ENCODE peak calls at places on chromosomes 12 and 14, in five cellular contexts. One of them, this sample, is unnamed.

GRCh38 chr12:95118138-95118787 is 44.8 kb upstream of the NR2C1 start:
- DNase-seq in Ammon's horn: no peak
- DNase-seq in ACHN: peak
- DNase-seq in neural crest cell: no peak
- DNase-seq in HFF-Myc: no peak
- DNase-seq in this sample: peak

GRCh38 chr12:105523164-105524057 is 192.9 kb downstream of the C12orf75 start:
- DNase-seq in neural crest cell: no peak
- DNase-seq in ACHN: no peak
- DNase-seq in Ammon's horn: peak
- DNase-seq in HFF-Myc: peak
- DNase-seq in this sample: peak

GRCh38 chr14:91835197-91835919 is 32.0 kb downstream of the TC2N start:
- DNase-seq in HFF-Myc: no peak
- DNase-seq in Ammon's horn: no peak
- DNase-seq in neural crest cell: no peak
- DNase-seq in ACHN: no peak
- DNase-seq in this sample: no peak

GRCh38 chr12:52879394-52880351 is 25.2 kb downstream of the KRT8 start:
- DNase-seq in Ammon's horn: peak
- DNase-seq in HFF-Myc: peak
- DNase-seq in neural crest cell: peak
- DNase-seq in ACHN: peak
- DNase-seq in this sample: peak

GRCh38 chr14:89402363-89402762 is 14.7 kb downstream of the FOXN3 start:
- DNase-seq in neural crest cell: no peak
- DNase-seq in HFF-Myc: no peak
- DNase-seq in Ammon's horn: no peak
- DNase-seq in ACHN: no peak
- DNase-seq in this sample: no peak

GRCh38 chr14:59363545-59364226 is 101.5 kb downstream of the GPR135 start:
- DNase-seq in Ammon's horn: no peak
- DNase-seq in HFF-Myc: no peak
- DNase-seq in ACHN: no peak
- DNase-seq in neural crest cell: no peak
- DNase-seq in this sample: peak

GRCh38 chr12:48996794-48997718 is 2.1 kb downstream of the DDN start:
- DNase-seq in neural crest cell: peak
- DNase-seq in ACHN: no peak
- DNase-seq in Ammon's horn: peak
- DNase-seq in HFF-Myc: no peak
- DNase-seq in this sample: no peak

GRCh38 chr14:37668646-37669045 is 73.2 kb downstream of the TTC6 start:
- DNase-seq in neural crest cell: no peak
- DNase-seq in ACHN: no peak
- DNase-seq in Ammon's horn: no peak
- DNase-seq in HFF-Myc: no peak
- DNase-seq in this sample: no peak

GRCh38 chr12:4141344-4142270 is 132.0 kb upstream of the CCND2 start:
- DNase-seq in neural crest cell: no peak
- DNase-seq in Ammon's horn: no peak
- DNase-seq in ACHN: no peak
- DNase-seq in HFF-Myc: no peak
- DNase-seq in this sample: no peak

GRCh38 chr12:65926119-65927004 is 102.1 kb downstream of the HMGA2 start:
- DNase-seq in neural crest cell: no peak
- DNase-seq in HFF-Myc: no peak
- DNase-seq in Ammon's horn: no peak
- DNase-seq in ACHN: no peak
- DNase-seq in this sample: no peak

GRCh38 chr12:81080431-81080983 is 2.6 kb downstream of the ACSS3 start:
- DNase-seq in Ammon's horn: no peak
- DNase-seq in neural crest cell: no peak
- DNase-seq in HFF-Myc: no peak
- DNase-seq in ACHN: no peak
- DNase-seq in this sample: no peak

GRCh38 chr12:56629459-56630179 is 507 bp downstream of the BAZ2A start:
- DNase-seq in HFF-Myc: no peak
- DNase-seq in neural crest cell: no peak
- DNase-seq in Ammon's horn: peak
- DNase-seq in ACHN: peak
- DNase-seq in this sample: no peak

GRCh38 chr12:49049566-49050224 is 10.9 kb downstream of the KMT2D start:
- DNase-seq in ACHN: peak
- DNase-seq in Ammon's horn: peak
- DNase-seq in HFF-Myc: no peak
- DNase-seq in neural crest cell: no peak
- DNase-seq in this sample: peak

GRCh38 chr12:47015381-47015780 is 64.0 kb upstream of the PCED1B start:
- DNase-seq in HFF-Myc: no peak
- DNase-seq in neural crest cell: no peak
- DNase-seq in ACHN: no peak
- DNase-seq in Ammon's horn: no peak
- DNase-seq in this sample: no peak

GRCh38 chr12:121159467-121160307 is 27.0 kb downstream of the P2RX7 start:
- DNase-seq in neural crest cell: no peak
- DNase-seq in HFF-Myc: no peak
- DNase-seq in Ammon's horn: no peak
- DNase-seq in ACHN: no peak
- DNase-seq in this sample: no peak

GRCh38 chr12:53172352-53172751 is 8.2 kb upstream of the ZNF740 start:
- DNase-seq in neural crest cell: no peak
- DNase-seq in ACHN: no peak
- DNase-seq in HFF-Myc: no peak
- DNase-seq in Ammon's horn: no peak
- DNase-seq in this sample: no peak

GRCh38 chr12:64696065-64696741 is 63.0 kb downstream of the GNS start:
- DNase-seq in neural crest cell: no peak
- DNase-seq in Ammon's horn: peak
- DNase-seq in HFF-Myc: no peak
- DNase-seq in ACHN: peak
- DNase-seq in this sample: no peak

GRCh38 chr12:48788852-48789775 is at the start of gene ADCY6:
- DNase-seq in neural crest cell: peak
- DNase-seq in HFF-Myc: no peak
- DNase-seq in Ammon's horn: peak
- DNase-seq in ACHN: peak
- DNase-seq in this sample: peak

GRCh38 chr14:89061696-89062095 is 237.2 kb downstream of the TTC8 start:
- DNase-seq in Ammon's horn: no peak
- DNase-seq in ACHN: no peak
- DNase-seq in neural crest cell: no peak
- DNase-seq in HFF-Myc: no peak
- DNase-seq in this sample: no peak

GRCh38 chr14:22838631-22839041 is 2.3 kb downstream of the MMP14 start:
- DNase-seq in neural crest cell: no peak
- DNase-seq in HFF-Myc: no peak
- DNase-seq in Ammon's horn: peak
- DNase-seq in ACHN: no peak
- DNase-seq in this sample: no peak

GRCh38 chr12:124805050-124805449 is 58.6 kb downstream of the SCARB1 start:
- DNase-seq in neural crest cell: no peak
- DNase-seq in Ammon's horn: no peak
- DNase-seq in HFF-Myc: no peak
- DNase-seq in ACHN: no peak
- DNase-seq in this sample: no peak

GRCh38 chr14:53411110-53411509 is 258.0 kb upstream of the DDHD1 start:
- DNase-seq in neural crest cell: no peak
- DNase-seq in ACHN: no peak
- DNase-seq in HFF-Myc: peak
- DNase-seq in Ammon's horn: no peak
- DNase-seq in this sample: no peak

GRCh38 chr12:1594045-1594294 is 411 bp downstream of the FBXL14 start:
- DNase-seq in HFF-Myc: no peak
- DNase-seq in neural crest cell: no peak
- DNase-seq in ACHN: peak
- DNase-seq in Ammon's horn: no peak
- DNase-seq in this sample: peak

This sample was measured in HTR-8/SVneo.